ENCODE peak calls at places on chromosome 18, in eight cellular contexts. E is GM23338; I is neural progenitor cell; A is Karpas-422; Q is aorta; U is IMR-90; L is CD8-positive, alpha-beta memory T cell; V is PC-9. W is an unnamed sample.

GRCh38 chr18:7146067-7146466 is 28.5 kb upstream of the LAMA1 start:
- DNase-seq in I (no peak), L (no peak), Q (no peak), E (no peak), V (no peak), U (no peak), A (no peak), W (no peak)

GRCh38 chr18:63775166-63775730 is at the start of gene SERPINB7:
- DNase-seq in Q (no peak), E (no peak), V (peak; percentile 29), U (peak; percentile 95), A (no peak), I (no peak), L (no peak), W (no peak)

GRCh38 chr18:74473976-74474375 is 16.9 kb upstream of the DIPK1C start:
- DNase-seq in I (no peak), V (no peak), E (no peak), U (no peak), L (no peak), A (no peak), Q (no peak), W (no peak)

GRCh38 chr18:45837283-45838070 is 12.0 kb downstream of the SIGLEC15 start:
- DNase-seq in Q (peak; percentile 83), V (peak; percentile 19), I (peak; percentile 88), L (peak; percentile 25), U (no peak), A (no peak), E (peak; percentile 89), W (peak; percentile 81)

GRCh38 chr18:53698907-53699306 is 525.6 kb downstream of the MBD2 start:
- DNase-seq in A (peak; percentile 60), L (no peak), U (no peak), E (peak; percentile 55), I (peak; percentile 68), Q (no peak), V (peak; percentile 3), W (peak; percentile 46)

GRCh38 chr18:36095936-36096519 is 28.7 kb upstream of the RPRD1A start:
- DNase-seq in L (peak; percentile 31), E (peak; percentile 72), A (peak; percentile 85), U (peak; percentile 85), Q (no peak), I (peak; percentile 67), V (no peak), W (no peak)

GRCh38 chr18:8424917-8425725 is 184.1 kb upstream of the RAB12 start:
- DNase-seq in L (no peak), E (no peak), V (peak; percentile 80), U (peak; percentile 75), I (no peak), A (no peak), Q (no peak), W (no peak)

GRCh38 chr18:12376034-12376717 is 851 bp downstream of the AFG3L2 start:
- DNase-seq in A (peak; percentile 73), Q (peak; percentile 50), U (no peak), L (peak; percentile 5), I (peak; percentile 33), E (peak; percentile 34), V (peak; percentile 22), W (no peak)

GRCh38 chr18:47594063-47594462 is 336.4 kb downstream of the SMAD2 start:
- DNase-seq in L (no peak), I (peak; percentile 81), Q (no peak), U (no peak), A (no peak), E (peak; percentile 52), V (no peak), W (no peak)

GRCh38 chr18:37419866-37420265 is 145.7 kb downstream of the CELF4 start:
- DNase-seq in L (no peak), V (no peak), E (no peak), Q (no peak), A (no peak), U (no peak), I (no peak), W (no peak)

GRCh38 chr18:56185126-56185525 is 453.3 kb downstream of the TXNL1 start:
- DNase-seq in A (no peak), V (no peak), I (no peak), L (no peak), E (no peak), Q (no peak), U (no peak), W (no peak)

GRCh38 chr18:25349131-25349925 is 2.6 kb downstream of the ZNF521 start:
- DNase-seq in L (no peak), Q (peak; percentile 49), A (no peak), V (no peak), E (peak; percentile 67), I (peak; percentile 72), U (peak; percentile 69), W (peak; percentile 43)

GRCh38 chr18:59208602-59209001 is 11.4 kb upstream of the GRP start:
- DNase-seq in I (no peak), V (no peak), A (no peak), E (no peak), L (no peak), Q (no peak), U (no peak), W (no peak)

GRCh38 chr18:56967032-56967431 is 179.9 kb upstream of the BOD1L2 start:
- DNase-seq in A (no peak), L (no peak), V (no peak), U (no peak), E (peak; percentile 33), Q (no peak), I (no peak), W (peak; percentile 32)

GRCh38 chr18:58222439-58223125 is 178.6 kb downstream of the NEDD4L start:
- DNase-seq in L (no peak), V (no peak), U (peak; percentile 33), E (no peak), I (no peak), A (no peak), Q (no peak), W (no peak)

GRCh38 chr18:5556317-5556974 is 12.6 kb upstream of the EPB41L3 start:
- DNase-seq in L (no peak), I (no peak), V (no peak), U (peak; percentile 67), A (no peak), E (no peak), Q (no peak), W (no peak)

GRCh38 chr18:61595615-61596014 is 262.4 kb downstream of the CDH20 start:
- DNase-seq in E (no peak), V (no peak), Q (no peak), L (no peak), A (no peak), U (no peak), I (no peak), W (no peak)

GRCh38 chr18:2192562-2192961 is 378.7 kb downstream of the METTL4 start:
- DNase-seq in E (no peak), U (no peak), A (no peak), V (no peak), L (no peak), Q (no peak), I (no peak), W (no peak)

GRCh38 chr18:74244554-74244953 is 47.2 kb downstream of the CYB5A start:
- DNase-seq in I (no peak), V (no peak), A (peak; percentile 55), Q (no peak), E (no peak), U (no peak), L (no peak), W (no peak)

GRCh38 chr18:10544093-10544748 is 18.4 kb downstream of the NAPG start:
- DNase-seq in Q (no peak), L (no peak), A (no peak), E (peak; percentile 52), I (no peak), V (no peak), U (no peak), W (no peak)

GRCh38 chr18:53375641-53376040 is 848.8 kb downstream of the MBD2 start:
- DNase-seq in Q (no peak), E (peak; percentile 3), U (no peak), I (no peak), L (no peak), A (no peak), V (no peak), W (no peak)

GRCh38 chr18:3118195-3119010 is 101.4 kb downstream of the MYOM1 start:
- DNase-seq in A (no peak), E (peak; percentile 67), U (no peak), I (no peak), V (no peak), L (no peak), Q (no peak), W (no peak)

GRCh38 chr18:31983976-31984375 is 34.6 kb upstream of the RNF125 start:
- DNase-seq in E (no peak), V (no peak), Q (no peak), A (no peak), L (peak; percentile 28), I (no peak), U (no peak), W (no peak)

GRCh38 chr18:58496231-58496630 is 132.7 kb downstream of the ALPK2 start:
- DNase-seq in I (no peak), A (no peak), U (no peak), V (no peak), L (no peak), E (no peak), Q (no peak), W (no peak)

GRCh38 chr18:45328762-45329161 is 286.5 kb upstream of the SLC14A2 start:
- DNase-seq in U (no peak), A (no peak), L (no peak), Q (no peak), I (no peak), V (no peak), E (no peak), W (no peak)

GRCh38 chr18:35005963-35006577 is 35.1 kb upstream of the MAPRE2 start:
- DNase-seq in U (peak; percentile 70), L (peak; percentile 41), E (peak; percentile 89), I (peak; percentile 67), A (peak; percentile 92), Q (no peak), V (peak; percentile 6), W (no peak)

GRCh38 chr18:37654034-37654433 is 88.4 kb upstream of the CELF4 start:
- DNase-seq in L (no peak), E (no peak), U (no peak), I (peak; percentile 40), V (no peak), Q (no peak), A (no peak), W (no peak)

GRCh38 chr18:72675394-72675793 is 131.3 kb upstream of the CBLN2 start:
- DNase-seq in A (no peak), L (no peak), V (peak; percentile 47), Q (no peak), I (peak; percentile 44), U (no peak), E (peak; percentile 66), W (peak; percentile 67)

GRCh38 chr18:9469700-9470099 is 5.6 kb upstream of the RALBP1 start:
- DNase-seq in E (no peak), V (no peak), I (no peak), Q (no peak), U (no peak), L (no peak), A (no peak), W (no peak)

W was measured in H9.